ENCODE peak calls at places on chromosomes 3 and 15, in eight cellular contexts. J is sigmoid colon, K is heart right ventricle, P is GM23338, Q is endothelial cell, B is H9, C is left ventricle myocardium inferior, L is kidney epithelial cell. R is an unnamed sample.
A peak's percentile ranks its signal among the peaks of the same experiment; 100 is the strongest.

GRCh38 chr15:33278816-33279612 is 31.8 kb upstream of the RYR3 start:
- DNase-seq in J (no peak), K (no peak), P (peak; percentile 40), Q (no peak), B (peak; percentile 71), C (no peak), L (peak; percentile 89), R (no peak)

GRCh38 chr15:38076806-38077205 is 142.4 kb downstream of the TMCO5A start:
- DNase-seq in J (no peak), K (no peak), P (peak; percentile 67), Q (no peak), B (peak; percentile 55), C (no peak), L (no peak), R (peak; percentile 26)

GRCh38 chr15:98942966-98943584 is 64.5 kb downstream of the PGPEP1L start:
- DNase-seq in J (no peak), K (no peak), P (no peak), Q (no peak), B (no peak), C (no peak), L (no peak), R (no peak)

GRCh38 chr3:9036327-9037112 is 73.2 kb upstream of the RAD18 start:
- DNase-seq in J (peak; percentile 93), K (peak; percentile 49), P (no peak), Q (no peak), B (no peak), C (peak; percentile 75), L (no peak), R (no peak)

GRCh38 chr15:54803987-54804386 is 392.8 kb downstream of the RSL24D1 start:
- DNase-seq in J (no peak), K (no peak), P (no peak), Q (no peak), B (no peak), C (no peak), L (no peak), R (no peak)

GRCh38 chr3:44076221-44076829 is 165.4 kb upstream of the TOPAZ1 start:
- DNase-seq in J (no peak), K (no peak), P (peak; percentile 28), Q (no peak), B (peak; percentile 57), C (no peak), L (no peak), R (no peak)

GRCh38 chr15:93974804-93975481 is 256.4 kb upstream of the MCTP2 start:
- DNase-seq in J (no peak), K (no peak), P (peak; percentile 85), Q (peak; percentile 35), B (peak; percentile 41), C (no peak), L (no peak), R (no peak)

GRCh38 chr3:129840707-129841360 is 52.7 kb downstream of the TMCC1 start:
- DNase-seq in J (no peak), K (no peak), P (no peak), Q (no peak), B (no peak), C (no peak), L (no peak), R (no peak)

GRCh38 chr3:16319723-16320122 is 54.7 kb downstream of the OXNAD1 start:
- DNase-seq in J (no peak), K (no peak), P (no peak), Q (no peak), B (no peak), C (no peak), L (no peak), R (no peak)

GRCh38 chr3:14452676-14453367 is 50.4 kb downstream of the SLC6A6 start:
- DNase-seq in J (peak; percentile 98), K (peak; percentile 96), P (no peak), Q (no peak), B (no peak), C (peak; percentile 90), L (peak; percentile 76), R (no peak)

GRCh38 chr3:183817639-183818038 is 7.7 kb downstream of the MAP6D1 start:
- DNase-seq in J (no peak), K (no peak), P (no peak), Q (no peak), B (no peak), C (no peak), L (no peak), R (no peak)

GRCh38 chr3:27317096-27317495 is 52.1 kb downstream of the NEK10 start:
- DNase-seq in J (no peak), K (no peak), P (no peak), Q (no peak), B (no peak), C (no peak), L (no peak), R (no peak)

GRCh38 chr15:87871130-87871737 is 385.3 kb downstream of the NTRK3 start:
- DNase-seq in J (no peak), K (no peak), P (no peak), Q (no peak), B (no peak), C (no peak), L (no peak), R (no peak)

GRCh38 chr15:87873501-87873900 is 383.0 kb downstream of the NTRK3 start:
- DNase-seq in J (no peak), K (no peak), P (no peak), Q (no peak), B (no peak), C (no peak), L (no peak), R (no peak)

GRCh38 chr15:87874896-87875661 is 381.5 kb downstream of the NTRK3 start:
- DNase-seq in J (peak; percentile 65), K (peak; percentile 8), P (peak; percentile 21), Q (peak; percentile 7), B (peak; percentile 52), C (peak; percentile 19), L (no peak), R (no peak)

GRCh38 chr15:87866961-87867360 is 389.6 kb downstream of the NTRK3 start:
- DNase-seq in J (no peak), K (no peak), P (peak; percentile 6), Q (no peak), B (peak; percentile 43), C (no peak), L (no peak), R (no peak)

GRCh38 chr15:87871738-87872315 is 384.7 kb downstream of the NTRK3 start:
- DNase-seq in J (no peak), K (no peak), P (no peak), Q (no peak), B (no peak), C (no peak), L (no peak), R (no peak)
- TF ChIP-seq CTCF in J (no peak), K (no peak), P (no peak), Q (no peak), B (no peak), C (no peak), L (no peak), R (no peak)

GRCh38 chr3:53426918-53427317 is 67.5 kb upstream of the CACNA1D start:
- DNase-seq in J (no peak), K (no peak), P (peak; percentile 27), Q (peak; percentile 8), B (no peak), C (no peak), L (no peak), R (no peak)
- TF ChIP-seq CTCF in J (no peak), K (no peak), P (peak; percentile 34), Q (peak; percentile 16), B (peak; percentile 41), C (no peak), L (peak; percentile 12), R (no peak)

GRCh38 chr15:45110256-45110820 is 3.6 kb downstream of the DUOX2 start:
- DNase-seq in J (no peak), K (no peak), P (peak; percentile 57), Q (no peak), B (no peak), C (no peak), L (no peak), R (no peak)
- TF ChIP-seq CTCF in J (no peak), K (no peak), P (peak; percentile 47), Q (no peak), B (peak; percentile 35), C (no peak), L (peak; percentile 18), R (no peak)

DNA sequence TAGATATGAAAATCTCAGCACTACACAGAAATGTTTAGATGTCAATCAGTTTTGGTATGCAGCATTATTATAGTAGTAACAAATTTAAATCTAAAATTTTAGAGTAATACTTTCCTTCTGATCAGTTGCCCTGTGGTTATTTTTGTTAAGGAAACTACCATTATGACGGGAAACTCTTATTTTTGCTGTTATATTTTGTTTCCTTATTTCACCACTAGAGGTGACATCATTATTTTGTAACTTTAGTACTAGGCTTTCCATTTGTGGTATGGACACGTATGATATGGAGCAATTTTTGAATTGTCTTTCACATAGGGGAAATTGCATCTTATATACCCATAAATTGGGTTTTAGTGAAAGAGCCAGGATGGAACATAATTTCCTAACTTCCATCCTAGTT is 19.6 kb upstream of the PPP4R2 start:
- DNase-seq in J (no peak), K (no peak), P (no peak), Q (no peak), B (no peak), C (no peak), L (no peak), R (no peak)
- TF ChIP-seq CTCF in J (no peak), K (no peak), P (peak; percentile 23), Q (peak; percentile 33), B (peak; percentile 37), C (no peak), L (no peak), R (no peak)

GRCh38 chr3:33277193-33277882 is at the start of gene FBXL2:
- DNase-seq in J (peak; percentile 72), K (peak; percentile 50), P (peak; percentile 96), Q (peak; percentile 90), B (peak; percentile 96), C (peak; percentile 71), L (no peak), R (peak; percentile 30)

GRCh38 chr3:33273628-33274027 is 3.6 kb upstream of the FBXL2 start:
- DNase-seq in J (no peak), K (no peak), P (no peak), Q (no peak), B (no peak), C (no peak), L (no peak), R (no peak)

GRCh38 chr3:33278106-33278672 is 947 bp downstream of the FBXL2 start:
- DNase-seq in J (no peak), K (no peak), P (peak; percentile 21), Q (no peak), B (no peak), C (no peak), L (no peak), R (no peak)
- TF ChIP-seq CTCF in J (no peak), K (no peak), P (no peak), Q (no peak), B (no peak), C (no peak), L (no peak), R (no peak)

DNA sequence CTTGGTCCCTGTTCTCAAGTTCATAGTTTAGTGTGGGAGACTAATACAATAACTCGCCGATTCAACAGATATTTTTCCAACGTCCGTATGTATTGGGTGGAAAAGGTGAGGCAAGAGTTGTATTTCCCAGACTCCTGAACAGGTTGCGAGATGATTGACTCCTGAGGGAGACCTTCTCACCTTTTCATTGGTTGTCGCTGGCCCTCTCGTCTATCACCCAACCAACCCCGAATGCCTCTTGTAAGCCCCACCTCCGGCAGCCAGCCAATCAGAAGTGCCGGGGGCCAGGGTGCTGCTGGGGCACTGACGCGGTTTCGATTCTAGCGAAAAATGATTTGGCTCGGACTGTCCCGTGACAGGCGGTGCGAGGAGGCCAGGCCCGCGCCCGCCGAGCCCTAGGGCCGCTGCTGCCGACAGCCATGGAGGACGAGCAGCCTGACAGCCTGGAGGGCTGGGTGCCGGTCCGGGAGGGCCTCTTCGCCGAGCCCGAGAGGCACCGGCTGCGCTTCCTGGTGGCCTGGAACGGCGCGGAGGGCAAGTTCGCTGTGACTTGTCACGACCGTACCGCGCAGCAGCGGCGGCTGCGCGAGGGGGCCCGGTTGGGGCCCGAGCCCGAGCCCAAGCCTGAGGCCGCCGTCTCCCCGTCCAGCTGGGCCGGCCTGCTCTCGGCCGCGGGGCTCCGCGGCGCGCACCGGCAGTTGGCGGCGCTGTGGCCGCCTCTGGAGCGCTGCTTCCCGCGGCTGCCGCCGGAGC is at the start of gene WHAMM:
- DNase-seq in J (peak; percentile 100), K (peak; percentile 99), P (peak; percentile 99), Q (peak; percentile 90), B (peak; percentile 97), C (peak; percentile 99), L (peak; percentile 97), R (peak; percentile 91)
- TF ChIP-seq CTCF in J (no peak), K (no peak), P (no peak), Q (peak; percentile 13), B (no peak), C (peak; percentile 19), L (no peak), R (no peak)